ENCODE peak calls at places on chromosome 9, in eight cellular contexts. X, S, H, T, K, A, V and R are unnamed samples.
A peak's percentile ranks its signal among the peaks of the same experiment; 100 is the strongest.

GRCh38 chr9:131478421-131478868 is 24.3 kb upstream of the POMT1 start:
- DNase-seq in X (peak; percentile 38), S (peak; percentile 82), H (peak; percentile 3), T (peak; percentile 42), K (no peak), A (peak; percentile 34), V (peak; percentile 50), R (peak; percentile 40)

GRCh38 chr9:137150485-137151060 is 11.6 kb downstream of the GRIN1 start:
- DNase-seq in X (no peak), S (no peak), H (peak; percentile 81), T (no peak), K (no peak), A (no peak), V (no peak), R (no peak)

GRCh38 chr9:136332482-136332983 is 5.2 kb downstream of the GPSM1 start:
- DNase-seq in X (no peak), S (no peak), H (no peak), T (no peak), K (no peak), A (no peak), V (no peak), R (no peak)

GRCh38 chr9:125119643-125120286 is 23.6 kb downstream of the SCAI start:
- DNase-seq in X (no peak), S (no peak), H (no peak), T (no peak), K (no peak), A (no peak), V (no peak), R (no peak)

GRCh38 chr9:101398930-101399640 is 434 bp downstream of the ZNF189 start:
- DNase-seq in X (peak; percentile 16), S (no peak), H (no peak), T (no peak), K (no peak), A (no peak), V (no peak), R (no peak)

GRCh38 chr9:16705121-16705604 is 165.3 kb downstream of the BNC2 start:
- DNase-seq in X (peak; percentile 86), S (peak; percentile 96), H (no peak), T (no peak), K (no peak), A (peak; percentile 91), V (no peak), R (peak; percentile 93)

GRCh38 chr9:100294341-100294740 is 58.4 kb downstream of the TEX10 start:
- DNase-seq in X (no peak), S (no peak), H (no peak), T (no peak), K (no peak), A (no peak), V (no peak), R (peak; percentile 12)

GRCh38 chr9:127650511-127650910 is 38.4 kb downstream of the STXBP1 start:
- DNase-seq in X (no peak), S (no peak), H (no peak), T (no peak), K (no peak), A (no peak), V (no peak), R (no peak)

GRCh38 chr9:75198436-75198835 is 110.1 kb downstream of the OSTF1 start:
- DNase-seq in X (no peak), S (no peak), H (no peak), T (no peak), K (no peak), A (no peak), V (no peak), R (no peak)

GRCh38 chr9:104412238-104412637 is 91.8 kb upstream of the OR13F1 start:
- DNase-seq in X (no peak), S (no peak), H (peak; percentile 1), T (no peak), K (no peak), A (no peak), V (no peak), R (no peak)
- H3K9me3 ChIP-seq in X (no peaks in the 10 kb centered on the region), S (no peaks in the 10 kb centered on the region), H (peaks cover 6% of the 10 kb centered on the region), T (peaks cover 3% of the 10 kb centered on the region), K (peaks cover 36% of the 10 kb centered on the region), A (no peaks in the 10 kb centered on the region), V (no peaks in the 10 kb centered on the region), R (no peaks in the 10 kb centered on the region)

DNA sequence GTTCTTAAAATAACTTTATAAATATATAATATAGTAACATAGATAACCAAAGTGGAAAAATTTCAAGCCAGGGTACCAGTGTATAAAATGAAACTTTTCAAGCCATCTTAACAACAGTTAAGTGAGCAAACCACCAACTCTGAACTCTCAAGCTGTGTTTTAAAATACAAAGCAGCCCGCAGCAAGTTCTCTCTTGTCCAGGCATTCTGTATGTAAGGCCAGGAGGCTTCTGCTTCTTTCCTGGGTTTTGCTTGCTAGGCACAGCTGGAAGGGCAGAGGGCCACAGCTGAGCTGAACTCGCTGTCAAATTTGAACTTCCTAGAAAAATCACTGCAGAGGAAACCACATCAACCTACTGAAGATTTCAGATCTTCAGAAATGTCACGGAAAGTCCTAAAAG is 6.8 kb upstream of the CTNNAL1 start:
- DNase-seq in X (no peak), S (no peak), H (no peak), T (no peak), K (no peak), A (no peak), V (no peak), R (no peak)
- H3K4me1 ChIP-seq in X (peaks cover 15% of the 10 kb centered on the region), S (no peaks in the 10 kb centered on the region), H (no peaks in the 10 kb centered on the region), T (no peaks in the 10 kb centered on the region), K (peaks cover 41% of the 10 kb centered on the region), A (peaks cover 27% of the 10 kb centered on the region), V (no peaks in the 10 kb centered on the region), R (peaks cover 34% of the 10 kb centered on the region)

GRCh38 chr9:114417511-114417910 is 29.7 kb upstream of the AKNA start:
- DNase-seq in X (no peak), S (no peak), H (no peak), T (no peak), K (no peak), A (no peak), V (no peak), R (no peak)
- H3K4me3 ChIP-seq in X (no peak overlapping the region), S (no peak overlapping the region), H (no peak overlapping the region), T (no peak overlapping the region), K (no peak overlapping the region), A (no peak overlapping the region), V (no peak overlapping the region), R (no peak overlapping the region)

GRCh38 chr9:86064220-86064619 is 35.1 kb downstream of the GOLM1 start:
- DNase-seq in X (no peak), S (no peak), H (no peak), T (no peak), K (no peak), A (no peak), V (no peak), R (no peak)
- H3K9me3 ChIP-seq in X (no peaks in the 10 kb centered on the region), S (no peaks in the 10 kb centered on the region), H (no peaks in the 10 kb centered on the region), T (no peaks in the 10 kb centered on the region), K (no peaks in the 10 kb centered on the region), A (no peaks in the 10 kb centered on the region), V (no peaks in the 10 kb centered on the region), R (no peaks in the 10 kb centered on the region)

DNA sequence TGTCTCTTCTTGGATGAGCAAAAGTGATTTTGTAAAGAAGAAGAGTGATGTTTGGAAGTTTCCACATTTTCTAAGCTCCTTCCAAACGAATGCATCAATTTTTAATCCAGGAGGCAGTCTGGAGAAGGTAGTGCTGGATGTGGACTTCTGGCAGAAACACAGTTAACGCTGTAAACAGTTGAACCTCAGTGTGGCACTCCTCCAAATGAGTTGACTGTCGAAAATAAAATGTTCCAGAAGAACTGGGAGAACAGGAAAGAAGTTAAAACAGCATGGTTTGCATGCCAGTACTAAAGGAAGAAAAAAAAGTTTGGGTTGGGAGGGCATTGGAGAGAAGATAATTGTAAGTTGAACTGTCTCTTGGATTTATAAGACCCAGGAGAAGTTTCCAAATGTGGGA is 6.5 kb downstream of the ZNF462 start:
- DNase-seq in X (peak; percentile 34), S (no peak), H (no peak), T (no peak), K (no peak), A (no peak), V (no peak), R (peak; percentile 81)
- H3K4me1 ChIP-seq in X (peaks cover 48% of the 10 kb centered on the region), S (no peaks in the 10 kb centered on the region), H (no peaks in the 10 kb centered on the region), T (no peaks in the 10 kb centered on the region), K (peaks cover 28% of the 10 kb centered on the region), A (peaks cover 6% of the 10 kb centered on the region), V (no peaks in the 10 kb centered on the region), R (peaks cover 13% of the 10 kb centered on the region)

GRCh38 chr9:129615407-129616285 is 5.3 kb downstream of the C9orf50 start:
- DNase-seq in X (no peak), S (no peak), H (no peak), T (no peak), K (peak; percentile 68), A (no peak), V (no peak), R (no peak)
- H3K4me3 ChIP-seq in X (no peak overlapping the region), S (no peak overlapping the region), H (no peak overlapping the region), T (no peak overlapping the region), K (no peak overlapping the region), A (no peak overlapping the region), V (no peak overlapping the region), R (no peak overlapping the region)